ENCODE peak calls at places on chromosomes 13 and 19, in six cellular contexts. W is sigmoid colon; D is neuronal stem cell; P is left ventricle myocardium inferior; H is naive thymus-derived CD4-positive, alpha-beta T cell; E is uterus. S is an unnamed sample.

GRCh38 chr13:98548230-98548629 is 28.7 kb downstream of the STK24 start:
- DNase-seq in W (no peak), D (no peak), P (no peak), H (no peak), E (no peak), S (no peak)

GRCh38 chr19:12867120-12868099 is 13.8 kb downstream of the DNASE2 start:
- DNase-seq in W (no peak), D (peak; percentile 90), P (no peak), H (peak; percentile 80), E (no peak), S (no peak)

GRCh38 chr19:47510516-47511127 is 4.2 kb downstream of the NAPA start:
- DNase-seq in W (no peak), D (no peak), P (no peak), H (no peak), E (peak; percentile 22), S (no peak)

GRCh38 chr19:33301011-33301899 is 1.1 kb downstream of the CEBPA start:
- DNase-seq in W (peak; percentile 69), D (no peak), P (no peak), H (no peak), E (no peak), S (no peak)

GRCh38 chr13:112904436-112904960 is 64.5 kb upstream of the MCF2L start:
- DNase-seq in W (no peak), D (no peak), P (no peak), H (no peak), E (no peak), S (no peak)

GRCh38 chr13:112668924-112669323 is 20.9 kb upstream of the ATP11A start:
- DNase-seq in W (peak; percentile 49), D (no peak), P (no peak), H (no peak), E (no peak), S (no peak)

GRCh38 chr13:50156140-50156539 is 140.9 kb downstream of the KCNRG start:
- DNase-seq in W (no peak), D (no peak), P (no peak), H (no peak), E (no peak), S (no peak)

GRCh38 chr13:51330741-51331140 is 8.8 kb upstream of the SERPINE3 start:
- DNase-seq in W (no peak), D (no peak), P (no peak), H (no peak), E (no peak), S (peak; percentile 76)

GRCh38 chr13:26785845-26786630 is 25.5 kb upstream of the GPR12 start:
- DNase-seq in W (peak; percentile 74), D (no peak), P (no peak), H (peak; percentile 76), E (no peak), S (no peak)

GRCh38 chr19:40889366-40889765 is 7.3 kb upstream of the CYP2A7 start:
- DNase-seq in W (no peak), D (no peak), P (no peak), H (no peak), E (no peak), S (no peak)

GRCh38 chr13:101875717-101876393 is 423.4 kb downstream of the ITGBL1 start:
- DNase-seq in W (no peak), D (no peak), P (no peak), H (no peak), E (no peak), S (no peak)

GRCh38 chr13:113178070-113178895 is 19.8 kb downstream of the PROZ start:
- DNase-seq in W (no peak), D (no peak), P (no peak), H (no peak), E (no peak), S (no peak)

GRCh38 chr19:40781140-40781539 is 3.1 kb downstream of the RAB4B start:
- DNase-seq in W (no peak), D (no peak), P (no peak), H (no peak), E (no peak), S (no peak)

DNA sequence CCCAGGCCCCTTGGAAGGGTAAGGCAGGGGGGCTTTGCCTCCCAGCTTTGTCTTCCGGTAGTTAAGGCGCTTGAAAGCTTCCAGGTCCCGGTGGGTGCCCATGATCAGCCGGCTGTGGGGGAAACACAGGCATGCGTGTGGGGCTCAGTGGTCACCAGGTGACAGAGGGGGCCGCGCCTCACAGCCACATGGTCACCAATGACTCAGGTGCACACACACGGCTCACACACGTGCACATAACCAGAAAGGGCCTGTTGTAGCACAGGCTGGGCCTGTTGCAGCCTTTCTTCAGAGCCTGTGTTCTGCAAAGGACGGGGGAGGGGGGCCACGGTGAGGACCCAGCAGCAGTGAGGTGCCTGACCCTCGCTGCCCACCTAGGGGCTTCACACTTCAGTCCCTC is 5.9 kb downstream of the NANOS3 start:
- DNase-seq in W (no peak), D (no peak), P (no peak), H (no peak), E (no peak), S (no peak)
- H3K27ac ChIP-seq in W (no peak overlapping the region), D (no peak overlapping the region), P (no peak overlapping the region), H (no peak overlapping the region), E (no peak overlapping the region), S (no peak overlapping the region)

DNA sequence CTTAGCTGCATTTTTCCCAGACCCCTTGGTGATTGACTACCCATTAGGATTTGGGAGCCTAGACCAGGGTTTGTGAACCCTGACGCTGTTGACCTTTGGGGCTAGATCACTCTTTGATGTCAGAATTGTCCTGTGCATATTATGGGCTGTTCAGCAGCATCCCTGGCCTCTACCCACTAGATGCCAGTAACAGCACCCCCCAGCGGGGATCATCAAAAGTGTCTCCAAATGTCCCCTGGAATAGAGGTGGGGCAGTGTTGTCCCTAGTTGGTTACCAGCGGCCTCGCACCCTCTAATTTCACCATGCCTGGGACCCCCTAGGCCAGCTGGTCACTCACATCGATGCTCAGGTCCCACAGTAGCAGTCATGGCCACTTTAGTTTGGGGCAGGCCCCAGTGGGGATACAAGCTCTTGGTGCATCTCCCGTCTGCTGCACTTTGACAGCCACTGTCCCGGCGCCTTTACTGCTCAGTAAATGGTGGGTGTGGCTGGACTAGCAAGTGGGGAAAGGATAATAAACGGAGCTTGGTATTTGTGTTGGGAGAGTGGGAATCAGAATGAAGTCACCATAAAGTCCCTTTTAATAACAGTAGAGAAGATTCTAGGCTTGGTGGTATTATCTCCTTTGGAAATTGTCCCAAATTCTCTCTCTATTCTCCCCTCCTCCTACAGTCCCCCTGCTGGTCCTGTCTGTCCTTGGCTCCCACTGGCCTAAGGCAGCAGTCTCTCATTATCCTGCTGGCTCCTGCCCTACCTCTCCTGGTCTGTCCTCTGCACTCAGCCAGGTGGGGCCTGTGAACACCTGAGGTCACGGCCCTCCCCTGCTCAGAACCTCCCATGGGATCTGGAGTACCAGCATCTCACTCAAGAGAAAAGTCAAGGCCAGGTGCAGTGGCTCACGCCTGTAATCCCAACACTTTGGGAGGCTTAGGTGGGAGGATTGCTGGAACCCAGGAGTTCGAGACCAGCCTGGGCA is 80.6 kb downstream of the SIPA1L3 start:
- DNase-seq in W (no peak), D (no peak), P (no peak), H (no peak), E (no peak), S (no peak)
- H3K27ac ChIP-seq in W (no peak overlapping the region), D (no peak overlapping the region), P (no peak overlapping the region), H (no peak overlapping the region), E (no peak overlapping the region), S (no peak overlapping the region)

GRCh38 chr19:35539850-35540249 is 5.6 kb upstream of the TMEM147 start:
- DNase-seq in W (no peak), D (no peak), P (no peak), H (no peak), E (no peak), S (no peak)

GRCh38 chr19:35543280-35544109 is 1.9 kb upstream of the TMEM147 start:
- DNase-seq in W (no peak), D (no peak), P (no peak), H (no peak), E (no peak), S (no peak)

GRCh38 chr19:35540356-35540927 is 5.0 kb upstream of the TMEM147 start:
- DNase-seq in W (no peak), D (no peak), P (no peak), H (no peak), E (no peak), S (no peak)

GRCh38 chr19:35542209-35542608 is 3.2 kb upstream of the TMEM147 start:
- DNase-seq in W (no peak), D (no peak), P (no peak), H (no peak), E (no peak), S (no peak)

DNA sequence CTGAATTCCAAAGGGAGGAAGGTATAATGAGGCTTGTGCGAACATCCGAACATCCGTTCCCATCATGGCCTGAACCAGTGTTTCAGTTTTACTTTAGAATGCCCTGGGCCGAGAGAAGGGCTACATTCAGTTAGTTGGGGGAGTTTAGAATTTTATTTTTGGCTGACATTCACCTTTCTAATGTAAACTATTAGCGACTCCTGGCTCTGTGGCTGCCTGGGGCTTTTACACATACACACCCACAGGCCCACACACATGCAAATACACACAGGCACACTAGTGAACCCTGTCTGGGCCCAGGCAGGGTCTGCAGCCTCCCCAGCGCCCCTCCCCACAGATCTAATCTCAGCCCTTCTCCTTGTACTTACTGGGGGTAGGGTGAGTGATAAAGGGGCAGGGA is 6.1 kb downstream of the GAPDHS start:
- DNase-seq in W (no peak), D (no peak), P (no peak), H (no peak), E (no peak), S (no peak)
- H3K27ac ChIP-seq in W (no peak overlapping the region), D (no peak overlapping the region), P (no peak overlapping the region), H (no peak overlapping the region), E (no peak overlapping the region), S (no peak overlapping the region)

GRCh38 chr19:50542825-50543428 is 25.3 kb downstream of the LRRC4B start:
- DNase-seq in W (no peak), D (no peak), P (no peak), H (no peak), E (no peak), S (no peak)
- H3K27ac ChIP-seq in W (no peak overlapping the region), D (no peak overlapping the region), P (no peak overlapping the region), H (no peak overlapping the region), E (no peak overlapping the region), S (peak overlapping the region; percentile 36)

GRCh38 chr19:36051236-36051635 is 2.8 kb downstream of the THAP8 start:
- DNase-seq in W (no peak), D (no peak), P (no peak), H (no peak), E (no peak), S (peak; percentile 10)
- H3K27ac ChIP-seq in W (no peak overlapping the region), D (no peak overlapping the region), P (no peak overlapping the region), H (no peak overlapping the region), E (no peak overlapping the region), S (no peak overlapping the region)

DNA sequence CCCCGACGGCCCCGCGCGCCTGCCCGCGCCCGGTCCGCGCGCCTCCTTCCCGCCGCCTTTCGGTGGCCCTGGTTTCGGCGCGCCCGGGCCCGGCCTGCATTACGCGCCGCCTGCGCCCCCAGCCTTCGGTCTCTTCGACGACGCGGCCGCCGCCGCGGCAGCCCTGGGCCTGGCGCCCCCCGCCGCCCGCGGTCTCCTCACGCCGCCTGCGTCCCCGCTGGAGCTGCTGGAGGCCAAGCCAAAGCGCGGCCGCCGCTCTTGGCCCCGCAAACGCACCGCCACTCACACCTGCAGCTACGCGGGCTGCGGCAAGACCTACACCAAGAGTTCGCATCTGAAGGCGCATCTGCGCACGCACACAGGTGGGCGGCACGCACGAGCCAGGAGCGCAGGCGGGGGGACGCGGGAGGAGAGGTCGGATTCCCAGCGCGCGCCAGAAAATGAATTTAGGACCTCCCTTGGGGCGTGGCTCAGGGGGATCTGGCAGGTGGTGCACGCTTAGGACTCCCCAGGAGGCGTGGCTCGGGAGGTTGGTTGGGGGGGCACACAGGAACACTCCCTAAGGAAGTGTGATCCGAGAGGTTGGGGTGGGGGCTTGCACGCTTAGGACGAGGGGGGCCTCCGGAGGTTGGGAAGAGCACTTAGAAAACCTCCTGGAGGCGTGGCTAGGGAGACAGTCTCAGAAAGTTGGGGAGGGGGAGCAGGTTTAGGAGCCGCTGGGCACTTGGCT is 1.2 kb downstream of the KLF2 start:
- DNase-seq in W (peak; percentile 84), D (peak; percentile 51), P (no peak), H (peak; percentile 83), E (peak; percentile 60), S (no peak)
- H3K27ac ChIP-seq in W (peak overlapping the region; percentile 97), D (no peak overlapping the region), P (peak overlapping the region; percentile 96), H (peak overlapping the region; percentile 98), E (peak overlapping the region; percentile 98), S (peak overlapping the region; percentile 80)